ENCODE peak calls at places on chromosomes 1 and 21, in six cellular contexts. M, F, I, J, X and D are unnamed samples.

GRCh38 chr1:201351617-201352016 is 25.9 kb downstream of the TNNT2 start:
- DNase-seq in I (no peak), J (no peak), F (no peak), X (no peak), M (no peak), D (no peak)

GRCh38 chr1:110856410-110856809 is 16.5 kb upstream of the CD53 start:
- DNase-seq in I (no peak), J (no peak), F (no peak), X (no peak), M (no peak), D (no peak)

GRCh38 chr1:161200421-161200991 is 1.7 kb upstream of the ADAMTS4 start:
- DNase-seq in M (peak; percentile 31), F (no peak), X (peak; percentile 42), J (peak; percentile 59), I (no peak), D (no peak)

GRCh38 chr1:47752560-47752959 is 244.6 kb downstream of the TRABD2B start:
- DNase-seq in X (no peak), I (no peak), F (no peak), J (no peak), M (no peak), D (no peak)

GRCh38 chr1:207826557-207827487 is 75.0 kb downstream of the CD46 start:
- DNase-seq in M (no peak), X (no peak), F (no peak), I (no peak), J (no peak), D (no peak)

GRCh38 chr1:4702927-4703326 is 48.5 kb downstream of the AJAP1 start:
- DNase-seq in J (no peak), M (peak; percentile 3), I (peak; percentile 56), X (no peak), F (no peak), D (no peak)

GRCh38 chr21:33300701-33301631 is 23.8 kb upstream of the IFNAR1 start:
- DNase-seq in M (peak; percentile 11), I (no peak), F (no peak), X (no peak), J (no peak), D (peak; percentile 48)

GRCh38 chr1:239785576-239785975 is 306.1 kb upstream of the FMN2 start:
- DNase-seq in M (no peak), F (no peak), J (no peak), I (no peak), X (no peak), D (no peak)

GRCh38 chr1:72230746-72231145 is 51.6 kb downstream of the NEGR1 start:
- DNase-seq in F (peak; percentile 23), M (no peak), J (no peak), I (peak; percentile 51), X (no peak), D (no peak)

GRCh38 chr1:163709636-163710035 is 387.9 kb downstream of the NUF2 start:
- DNase-seq in I (peak; percentile 5), F (no peak), J (no peak), X (no peak), M (no peak), D (no peak)

GRCh38 chr21:36980280-36981048 is 14.0 kb upstream of the HLCS start:
- DNase-seq in F (no peak), X (no peak), J (peak; percentile 58), I (peak; percentile 11), M (peak; percentile 34), D (no peak)

GRCh38 chr1:180131510-180131909 is 23.2 kb upstream of the QSOX1 start:
- DNase-seq in M (peak; percentile 93), I (peak; percentile 86), F (peak; percentile 98), J (no peak), X (no peak), D (no peak)

GRCh38 chr1:223007935-223008334 is 135.1 kb downstream of the TLR5 start:
- DNase-seq in J (no peak), I (no peak), F (no peak), X (no peak), M (no peak), D (no peak)

GRCh38 chr1:84148758-84149157 is 4.7 kb downstream of the PRKACB start:
- DNase-seq in X (no peak), J (no peak), F (no peak), I (no peak), M (no peak), D (no peak)

GRCh38 chr1:192159769-192160168 is 1.5 kb downstream of the RGS18 start:
- DNase-seq in I (no peak), F (no peak), M (peak; percentile 9), J (no peak), X (no peak), D (no peak)

GRCh38 chr21:16811011-16811410 is 701.8 kb upstream of the CXADR start:
- DNase-seq in X (no peak), M (no peak), I (no peak), J (no peak), F (no peak), D (no peak)

GRCh38 chr1:240465531-240465940 is 146.4 kb downstream of the GREM2 start:
- DNase-seq in X (no peak), I (peak; percentile 45), J (no peak), F (peak; percentile 54), M (peak; percentile 23), D (no peak)

GRCh38 chr1:82162526-82163420 is 362.0 kb downstream of the ADGRL2 start:
- DNase-seq in I (peak; percentile 45), X (no peak), F (no peak), J (no peak), M (no peak), D (peak; percentile 97)

GRCh38 chr1:205488074-205488723 is 16.3 kb upstream of the CDK18 start:
- DNase-seq in I (peak; percentile 49), M (peak; percentile 77), J (no peak), F (peak; percentile 59), X (peak; percentile 50), D (peak; percentile 67)

GRCh38 chr1:116133696-116134095 is 22.5 kb downstream of the MAB21L3 start:
- DNase-seq in M (no peak), I (no peak), F (no peak), J (no peak), X (no peak), D (no peak)

GRCh38 chr21:23534833-23535232 is 2072.4 kb downstream of the MRPL39 start:
- DNase-seq in X (no peak), J (no peak), F (no peak), I (no peak), M (no peak), D (no peak)

GRCh38 chr1:205447457-205448415 is 8.1 kb downstream of the BLACAT1 start:
- DNase-seq in F (no peak), M (peak; percentile 73), X (no peak), I (peak; percentile 24), J (no peak), D (peak; percentile 66)

GRCh38 chr1:1763657-1764621 is 14.3 kb downstream of the NADK start:
- DNase-seq in X (no peak), J (peak; percentile 80), M (peak; percentile 66), F (no peak), I (no peak), D (no peak)

GRCh38 chr1:29736582-29737188 is 500.4 kb downstream of the PTPRU start:
- DNase-seq in J (peak; percentile 53), I (peak; percentile 53), X (no peak), M (peak; percentile 73), F (peak; percentile 60), D (peak; percentile 54)

GRCh38 chr1:5730272-5731109 is 261.7 kb downstream of the NPHP4 start:
- DNase-seq in F (no peak), X (no peak), I (no peak), J (peak; percentile 20), M (no peak), D (no peak)

GRCh38 chr1:62271932-62272728 is 47.1 kb downstream of the KANK4 start:
- DNase-seq in I (no peak), F (no peak), J (no peak), M (no peak), X (peak; percentile 61), D (no peak)

GRCh38 chr1:219478811-219479210 is 134.1 kb downstream of the ZC3H11B start:
- DNase-seq in X (no peak), I (no peak), J (no peak), M (no peak), F (no peak), D (no peak)

GRCh38 chr1:242030071-242030470 is 31.2 kb upstream of the MAP1LC3C start:
- DNase-seq in M (no peak), F (no peak), X (no peak), J (no peak), I (no peak), D (no peak)
- H3K27ac ChIP-seq in M (no peak overlapping the region), F (no peak overlapping the region), X (no peak overlapping the region), J (no peak overlapping the region), I (no peak overlapping the region), D (no peak overlapping the region)

DNA sequence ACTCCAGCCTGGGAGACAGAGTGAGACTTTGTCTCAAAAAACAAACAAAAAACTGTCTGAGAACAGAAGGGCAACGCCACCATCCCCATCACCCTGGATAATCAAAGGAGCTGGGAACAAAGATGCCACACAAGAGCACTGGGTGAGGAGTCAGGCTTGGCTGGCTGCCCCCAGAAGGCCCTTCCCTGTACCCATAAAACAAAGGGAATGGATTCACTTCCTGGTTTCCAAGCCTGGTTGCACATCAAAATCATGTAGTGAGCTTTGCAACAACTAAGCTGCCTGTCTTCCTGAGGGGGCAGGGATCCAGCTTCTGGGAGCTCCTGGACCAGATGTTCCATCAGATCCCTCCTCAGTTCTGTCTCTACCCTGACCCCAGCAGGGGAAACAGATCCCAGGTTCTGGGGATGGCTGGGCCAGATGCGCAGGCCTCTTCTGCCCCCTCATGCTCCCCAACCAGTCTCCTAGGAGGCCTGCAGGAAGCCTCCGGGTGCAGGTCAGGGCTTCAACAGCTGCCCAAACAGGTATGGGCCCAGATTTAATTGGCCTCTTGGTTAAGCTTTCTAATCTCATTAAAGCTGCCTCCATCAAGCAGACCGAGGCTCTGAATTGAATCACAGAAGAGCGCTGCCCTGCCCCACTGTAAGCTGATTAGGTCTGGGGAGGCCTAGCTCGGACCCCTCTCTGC is 97.8 kb downstream of the MRPL37 start:
- DNase-seq in F (no peak), I (no peak), M (no peak), J (no peak), X (no peak), D (no peak)
- H3K27ac ChIP-seq in F (no peak overlapping the region), I (no peak overlapping the region), M (peak overlapping the region; percentile 74), J (peak overlapping the region; percentile 98), X (no peak overlapping the region), D (no peak overlapping the region)

GRCh38 chr1:147769107-147769506 is 8.7 kb upstream of the GJA5 start:
- DNase-seq in X (no peak), M (peak; percentile 38), J (peak; percentile 76), F (no peak), I (no peak), D (no peak)
- H3K27ac ChIP-seq in X (no peak overlapping the region), M (no peak overlapping the region), J (peak overlapping the region; percentile 93), F (no peak overlapping the region), I (no peak overlapping the region), D (no peak overlapping the region)

GRCh38 chr1:49358036-49358435 is 581.3 kb upstream of the BEND5 start:
- DNase-seq in X (no peak), F (no peak), J (no peak), I (no peak), M (no peak), D (no peak)
- H3K27ac ChIP-seq in X (no peak overlapping the region), F (no peak overlapping the region), J (no peak overlapping the region), I (no peak overlapping the region), M (no peak overlapping the region), D (no peak overlapping the region)

DNA sequence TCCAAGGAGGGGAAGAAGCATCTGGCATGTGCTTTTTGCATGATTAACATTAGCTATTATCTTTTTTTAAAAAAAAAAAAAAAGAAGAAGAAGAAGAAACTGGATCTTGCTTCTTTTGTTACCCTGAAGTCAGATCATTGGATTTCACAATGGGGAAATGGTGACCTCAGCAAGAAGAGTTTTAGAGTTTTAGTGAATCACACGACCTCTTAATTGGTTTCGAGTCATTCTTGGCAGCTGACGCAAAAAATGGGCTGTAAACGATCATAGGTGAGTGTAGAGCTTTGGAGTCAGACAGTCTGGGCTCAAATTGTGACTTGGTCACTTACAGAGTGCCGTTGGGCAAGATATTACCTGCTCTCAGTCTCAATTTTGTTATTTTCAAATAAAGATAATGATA is 33.3 kb upstream of the PGBD5 start:
- DNase-seq in X (no peak), F (peak; percentile 33), I (peak; percentile 70), M (peak; percentile 59), J (no peak), D (peak; percentile 8)
- H3K27ac ChIP-seq in X (no peak overlapping the region), F (no peak overlapping the region), I (no peak overlapping the region), M (no peak overlapping the region), J (no peak overlapping the region), D (no peak overlapping the region)